ENCODE peak calls at places on chromosomes 12 and 14, in nine cellular contexts. R, U, T, L, W, V, G, M and Y are unnamed samples. For H3K4me1, the result is how much of the 10 kb centered on the place peaks cover.

GRCh38 chr14:47490353-47490752 is 185.1 kb downstream of the MDGA2 start:
- DNase-seq in R (no peak), G (no peak), M (no peak), T (no peak), L (no peak), U (no peak), V (no peak), W (no peak), Y (no peak)

GRCh38 chr12:57844725-57845477 is 1.6 kb downstream of the CTDSP2 start:
- DNase-seq in W (peak), L (peak), T (peak), V (peak), M (peak), U (no peak), R (peak), G (peak), Y (peak)

GRCh38 chr14:88044782-88045446 is 40.0 kb downstream of the GPR65 start:
- DNase-seq in W (no peak), G (no peak), U (no peak), L (no peak), T (no peak), V (no peak), M (no peak), R (peak), Y (no peak)

GRCh38 chr14:26163761-26164160 is 434.1 kb downstream of the NOVA1 start:
- DNase-seq in R (peak), G (peak), L (no peak), V (no peak), T (no peak), U (no peak), M (peak), W (no peak), Y (no peak)

GRCh38 chr14:101357559-101358319 is 203.6 kb upstream of the DIO3 start:
- DNase-seq in U (no peak), M (no peak), L (no peak), W (no peak), G (no peak), V (no peak), T (no peak), R (no peak), Y (no peak)

GRCh38 chr14:34275038-34275437 is 187.0 kb downstream of the SPTSSA start:
- DNase-seq in R (no peak), M (no peak), V (no peak), T (no peak), U (no peak), G (no peak), W (no peak), L (no peak), Y (no peak)

GRCh38 chr12:2179953-2180736 is 127.4 kb downstream of the CACNA1C start:
- DNase-seq in W (peak), G (no peak), L (peak), U (no peak), V (no peak), M (peak), R (peak), T (peak), Y (peak)

GRCh38 chr12:42815068-42815467 is 225.5 kb upstream of the PRICKLE1 start:
- DNase-seq in R (no peak), V (no peak), L (no peak), U (no peak), W (no peak), M (no peak), G (no peak), T (no peak), Y (no peak)

GRCh38 chr12:27787559-27787958 is 7.5 kb upstream of the MANSC4 start:
- DNase-seq in G (no peak), U (no peak), R (no peak), W (no peak), M (peak), V (no peak), L (no peak), T (no peak), Y (no peak)

GRCh38 chr12:127822743-127823433 is 444.1 kb upstream of the TMEM132C start:
- DNase-seq in R (no peak), L (peak), M (peak), W (no peak), U (no peak), G (no peak), V (no peak), T (peak), Y (peak)

GRCh38 chr12:6065872-6066217 is 58.6 kb downstream of the VWF start:
- DNase-seq in G (no peak), M (peak), U (no peak), T (no peak), V (no peak), W (no peak), R (no peak), L (no peak), Y (no peak)

GRCh38 chr12:112506513-112507166 is 87.9 kb downstream of the PTPN11 start:
- DNase-seq in U (no peak), R (no peak), L (no peak), G (no peak), V (no peak), M (no peak), W (no peak), T (no peak), Y (no peak)

DNA sequence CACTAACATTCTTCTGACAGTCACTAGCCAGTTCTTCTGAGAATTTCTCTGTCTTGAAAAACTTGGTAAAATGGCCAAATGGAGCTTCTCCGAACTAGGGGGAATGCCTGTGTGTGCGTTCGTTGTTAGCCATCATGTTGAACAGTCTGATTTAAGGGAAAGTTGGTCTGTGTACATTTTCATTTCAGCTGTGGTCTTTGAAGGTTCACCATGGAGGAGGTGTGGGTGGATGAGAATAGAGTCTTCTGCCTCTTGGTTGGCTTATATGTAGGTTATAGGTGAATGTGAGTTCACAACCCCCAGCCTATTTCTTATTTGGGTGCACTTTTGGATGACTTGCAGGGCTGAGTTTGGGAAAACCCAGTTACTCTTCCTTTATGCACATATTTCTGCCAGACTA is 12.9 kb downstream of the ETV6 start:
- DNase-seq in W (no peak), L (no peak), U (no peak), V (no peak), M (no peak), R (no peak), G (no peak), T (no peak), Y (no peak)
- H3K4me1 ChIP-seq in W (under half), L (under half), U (under half), V (under half), M (under half), R (under half), G (under half), T (under half), Y (half or more)

DNA sequence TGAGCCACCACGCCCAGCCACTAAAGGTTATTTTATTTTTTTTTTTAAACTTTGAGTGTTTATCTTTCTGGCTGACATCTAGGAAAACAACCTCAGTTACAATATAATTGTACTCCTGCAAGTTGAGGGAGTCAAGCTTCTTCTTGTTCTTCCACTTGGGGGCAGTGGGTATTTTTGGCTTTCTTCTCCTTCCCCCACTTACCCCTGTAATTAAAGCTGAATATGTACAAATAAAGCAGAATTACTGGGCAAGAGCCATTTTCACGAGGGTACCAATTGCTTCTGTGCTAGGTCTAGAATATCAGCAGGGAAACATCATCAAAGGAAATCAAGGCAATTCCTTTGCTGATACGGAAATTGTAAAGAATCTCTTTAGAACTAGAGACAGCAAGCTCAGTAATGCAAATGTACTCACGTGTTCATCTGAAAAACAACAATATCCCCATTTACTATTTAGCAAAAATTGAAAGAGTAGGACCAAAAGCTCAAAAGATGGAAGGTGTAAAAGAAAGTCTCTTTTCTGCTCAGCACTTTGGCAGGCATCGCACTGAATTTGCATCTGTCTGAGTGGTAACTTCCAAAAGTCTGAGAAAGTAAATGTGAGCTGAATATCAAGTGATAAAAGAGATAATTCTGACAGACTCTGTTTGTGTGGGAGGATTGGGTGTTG is 72.8 kb downstream of the TAOK3 start:
- DNase-seq in V (no peak), W (no peak), L (no peak), R (peak), G (no peak), M (no peak), U (no peak), T (no peak), Y (no peak)
- TF ChIP-seq CTCF in V (no peak), W (no peak), L (no peak), R (peak), G (no peak), M (no peak), U (no peak), T (no peak), Y (no peak)

DNA sequence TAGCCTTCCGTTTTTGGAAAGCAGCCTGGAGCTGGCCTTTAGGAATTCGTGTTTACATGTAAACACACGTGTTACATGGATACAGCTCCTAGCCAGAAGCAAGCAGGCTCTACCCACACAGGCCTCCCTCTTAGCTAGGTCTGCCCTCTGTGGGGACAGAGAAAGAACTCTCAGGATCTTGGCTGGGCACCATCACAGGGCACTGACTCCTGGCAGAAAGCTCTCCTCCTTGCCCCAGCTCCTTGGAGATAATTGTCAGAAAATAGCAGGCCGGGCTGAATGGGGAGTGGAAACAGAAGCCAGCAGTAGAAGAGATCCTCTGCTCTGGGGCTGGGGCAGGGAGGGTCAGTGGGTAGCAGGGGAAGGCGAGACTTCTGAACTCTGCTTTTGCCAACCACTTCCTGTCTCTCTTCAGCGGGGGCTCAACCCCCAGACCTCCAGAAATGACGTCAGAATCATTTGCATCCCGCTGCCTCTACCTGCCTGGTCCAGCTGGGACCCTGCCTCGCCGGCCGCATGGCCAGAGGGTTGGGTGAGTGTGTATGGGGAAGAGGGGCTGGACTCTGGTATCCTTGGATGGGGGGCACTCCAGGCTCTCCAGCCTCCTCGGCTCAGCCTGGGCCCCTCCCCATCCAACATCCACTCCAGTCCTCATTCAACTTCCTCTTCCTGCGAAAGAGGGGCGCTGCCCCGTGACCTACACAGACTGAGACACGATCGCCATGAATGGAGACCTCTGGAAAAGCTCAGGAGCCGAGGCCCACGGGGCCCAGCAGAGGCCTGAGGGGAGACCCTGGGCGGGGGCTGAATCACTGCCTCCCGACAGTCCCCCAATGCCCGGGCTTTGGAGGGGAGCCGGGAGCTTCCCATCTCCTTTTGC is 650 bp upstream of the HOXC4 start:
- DNase-seq in V (no peak), T (no peak), L (no peak), R (no peak), W (no peak), G (no peak), U (peak), M (no peak), Y (no peak)
- H3K4me1 ChIP-seq in V (under half), T (under half), L (under half), R (under half), W (under half), G (under half), U (under half), M (under half), Y (under half)

GRCh38 chr14:36212987-36213386 is 36.5 kb upstream of the PTCSC3 start:
- DNase-seq in W (no peak), G (no peak), V (no peak), M (no peak), T (no peak), R (no peak), U (no peak), L (no peak), Y (no peak)

GRCh38 chr14:36212577-36212976 is 36.1 kb upstream of the PTCSC3 start:
- DNase-seq in V (no peak), G (no peak), W (no peak), T (no peak), R (no peak), L (no peak), M (no peak), U (no peak), Y (no peak)

GRCh38 chr14:36204674-36205073 is 28.2 kb upstream of the PTCSC3 start:
- DNase-seq in V (no peak), R (no peak), M (no peak), W (no peak), G (no peak), T (no peak), U (no peak), L (no peak), Y (no peak)

GRCh38 chr14:36208690-36209278 is 32.3 kb upstream of the PTCSC3 start:
- DNase-seq in M (no peak), L (no peak), V (no peak), U (no peak), T (no peak), G (no peak), W (no peak), R (no peak), Y (no peak)

GRCh38 chr14:36207500-36207899 is 31.0 kb upstream of the PTCSC3 start:
- DNase-seq in W (no peak), V (no peak), T (no peak), U (no peak), M (no peak), R (peak), G (no peak), L (no peak), Y (no peak)
- TF ChIP-seq CTCF in W (no peak), V (peak), T (peak), U (peak), M (peak), R (peak), G (peak), L (peak), Y (no peak)